ENCODE peak calls at places on chromosomes 5 and 9, in ten cellular contexts. One of them, this sample, is unnamed.

GRCh38 chr5:38994329-38994927 is 79.8 kb downstream of the RICTOR start:
- DNase-seq in HCT116: peak
- DNase-seq in suprapubic skin: no peak
- DNase-seq in spleen: no peak
- DNase-seq in HepG2: peak
- DNase-seq in GM12891: no peak
- DNase-seq in upper lobe of left lung: no peak
- DNase-seq in esophagus muscularis mucosa: no peak
- DNase-seq in SK-N-SH: peak
- DNase-seq in K562: peak
- DNase-seq in this sample: peak

GRCh38 chr9:131469951-131470350 is 32.8 kb upstream of the POMT1 start:
- DNase-seq in HCT116: no peak
- DNase-seq in suprapubic skin: no peak
- DNase-seq in spleen: peak
- DNase-seq in HepG2: no peak
- DNase-seq in GM12891: no peak
- DNase-seq in upper lobe of left lung: no peak
- DNase-seq in esophagus muscularis mucosa: no peak
- DNase-seq in SK-N-SH: no peak
- DNase-seq in K562: no peak
- DNase-seq in this sample: no peak

GRCh38 chr5:51033215-51033614 is 350.0 kb upstream of the ISL1 start:
- DNase-seq in HCT116: no peak
- DNase-seq in suprapubic skin: no peak
- DNase-seq in spleen: no peak
- DNase-seq in HepG2: no peak
- DNase-seq in GM12891: no peak
- DNase-seq in upper lobe of left lung: peak
- DNase-seq in esophagus muscularis mucosa: no peak
- DNase-seq in SK-N-SH: no peak
- DNase-seq in K562: peak
- DNase-seq in this sample: no peak

GRCh38 chr5:37435261-37435660 is 56.1 kb downstream of the WDR70 start:
- DNase-seq in HCT116: no peak
- DNase-seq in suprapubic skin: no peak
- DNase-seq in spleen: no peak
- DNase-seq in HepG2: peak
- DNase-seq in GM12891: no peak
- DNase-seq in upper lobe of left lung: no peak
- DNase-seq in esophagus muscularis mucosa: no peak
- DNase-seq in SK-N-SH: no peak
- DNase-seq in K562: no peak
- DNase-seq in this sample: no peak

GRCh38 chr5:81486711-81487110 is 92.8 kb upstream of the ACOT12 start:
- DNase-seq in HCT116: no peak
- DNase-seq in suprapubic skin: no peak
- DNase-seq in spleen: no peak
- DNase-seq in HepG2: no peak
- DNase-seq in GM12891: no peak
- DNase-seq in upper lobe of left lung: no peak
- DNase-seq in esophagus muscularis mucosa: no peak
- DNase-seq in SK-N-SH: peak
- DNase-seq in K562: peak
- DNase-seq in this sample: no peak

GRCh38 chr9:137694962-137695875 is 76.4 kb downstream of the EHMT1 start:
- DNase-seq in HCT116: no peak
- DNase-seq in suprapubic skin: no peak
- DNase-seq in spleen: no peak
- DNase-seq in HepG2: peak
- DNase-seq in GM12891: peak
- DNase-seq in upper lobe of left lung: peak
- DNase-seq in esophagus muscularis mucosa: no peak
- DNase-seq in SK-N-SH: peak
- DNase-seq in K562: peak
- DNase-seq in this sample: no peak

GRCh38 chr5:132941331-132941730 is 22.1 kb downstream of the AFF4 start:
- DNase-seq in HCT116: no peak
- DNase-seq in suprapubic skin: no peak
- DNase-seq in spleen: no peak
- DNase-seq in HepG2: no peak
- DNase-seq in GM12891: no peak
- DNase-seq in upper lobe of left lung: no peak
- DNase-seq in esophagus muscularis mucosa: no peak
- DNase-seq in SK-N-SH: no peak
- DNase-seq in K562: no peak
- DNase-seq in this sample: no peak

GRCh38 chr9:91187311-91187964 is 174.3 kb downstream of the AUH start:
- DNase-seq in HCT116: no peak
- DNase-seq in suprapubic skin: no peak
- DNase-seq in spleen: no peak
- DNase-seq in HepG2: no peak
- DNase-seq in GM12891: no peak
- DNase-seq in upper lobe of left lung: no peak
- DNase-seq in esophagus muscularis mucosa: no peak
- DNase-seq in SK-N-SH: no peak
- DNase-seq in K562: no peak
- DNase-seq in this sample: no peak

GRCh38 chr9:29129763-29130162 is 1556.5 kb upstream of the C9orf72 start:
- DNase-seq in HCT116: no peak
- DNase-seq in suprapubic skin: no peak
- DNase-seq in spleen: no peak
- DNase-seq in HepG2: no peak
- DNase-seq in GM12891: no peak
- DNase-seq in upper lobe of left lung: no peak
- DNase-seq in esophagus muscularis mucosa: no peak
- DNase-seq in SK-N-SH: no peak
- DNase-seq in K562: no peak
- DNase-seq in this sample: no peak

GRCh38 chr9:80664327-80665210 is 1024.8 kb downstream of the TLE1 start:
- DNase-seq in HCT116: no peak
- DNase-seq in suprapubic skin: no peak
- DNase-seq in spleen: no peak
- DNase-seq in HepG2: no peak
- DNase-seq in GM12891: no peak
- DNase-seq in upper lobe of left lung: no peak
- DNase-seq in esophagus muscularis mucosa: no peak
- DNase-seq in SK-N-SH: peak
- DNase-seq in K562: no peak
- DNase-seq in this sample: peak

GRCh38 chr5:38316544-38317224 is 58.3 kb downstream of the EGFLAM start:
- DNase-seq in HCT116: no peak
- DNase-seq in suprapubic skin: no peak
- DNase-seq in spleen: no peak
- DNase-seq in HepG2: no peak
- DNase-seq in GM12891: no peak
- DNase-seq in upper lobe of left lung: no peak
- DNase-seq in esophagus muscularis mucosa: peak
- DNase-seq in SK-N-SH: peak
- DNase-seq in K562: no peak
- DNase-seq in this sample: no peak

GRCh38 chr9:72809586-72809985 is 143.3 kb downstream of the ALDH1A1 start:
- DNase-seq in HCT116: no peak
- DNase-seq in suprapubic skin: no peak
- DNase-seq in spleen: no peak
- DNase-seq in HepG2: no peak
- DNase-seq in GM12891: no peak
- DNase-seq in upper lobe of left lung: no peak
- DNase-seq in esophagus muscularis mucosa: no peak
- DNase-seq in SK-N-SH: no peak
- DNase-seq in K562: no peak
- DNase-seq in this sample: no peak

GRCh38 chr5:111453290-111453689 is 59.0 kb downstream of the STARD4 start:
- DNase-seq in HCT116: no peak
- DNase-seq in suprapubic skin: no peak
- DNase-seq in spleen: no peak
- DNase-seq in HepG2: no peak
- DNase-seq in GM12891: no peak
- DNase-seq in upper lobe of left lung: no peak
- DNase-seq in esophagus muscularis mucosa: no peak
- DNase-seq in SK-N-SH: no peak
- DNase-seq in K562: no peak
- DNase-seq in this sample: no peak

GRCh38 chr5:111453747-111454146 is 58.6 kb downstream of the STARD4 start:
- DNase-seq in HCT116: no peak
- DNase-seq in suprapubic skin: no peak
- DNase-seq in spleen: no peak
- DNase-seq in HepG2: no peak
- DNase-seq in GM12891: no peak
- DNase-seq in upper lobe of left lung: no peak
- DNase-seq in esophagus muscularis mucosa: no peak
- DNase-seq in SK-N-SH: peak
- DNase-seq in K562: no peak
- DNase-seq in this sample: no peak

GRCh38 chr5:111454198-111454606 is 58.1 kb downstream of the STARD4 start:
- DNase-seq in HCT116: no peak
- DNase-seq in suprapubic skin: no peak
- DNase-seq in spleen: no peak
- DNase-seq in HepG2: no peak
- DNase-seq in GM12891: no peak
- DNase-seq in upper lobe of left lung: no peak
- DNase-seq in esophagus muscularis mucosa: no peak
- DNase-seq in SK-N-SH: peak
- DNase-seq in K562: no peak
- DNase-seq in this sample: no peak
- TF ChIP-seq POLR2AphosphoS5 in HCT116: no peak
- TF ChIP-seq POLR2AphosphoS5 in suprapubic skin: no peak
- TF ChIP-seq POLR2AphosphoS5 in spleen: no peak
- TF ChIP-seq POLR2AphosphoS5 in HepG2: no peak
- TF ChIP-seq POLR2AphosphoS5 in GM12891: no peak
- TF ChIP-seq POLR2AphosphoS5 in upper lobe of left lung: no peak
- TF ChIP-seq POLR2AphosphoS5 in esophagus muscularis mucosa: no peak
- TF ChIP-seq POLR2AphosphoS5 in SK-N-SH: peak
- TF ChIP-seq POLR2AphosphoS5 in K562: no peak
- TF ChIP-seq POLR2AphosphoS5 in this sample: no peak

GRCh38 chr5:116479776-116480675 is 94.6 kb downstream of the SEMA6A start:
- DNase-seq in HCT116: no peak
- DNase-seq in suprapubic skin: no peak
- DNase-seq in spleen: no peak
- DNase-seq in HepG2: no peak
- DNase-seq in GM12891: no peak
- DNase-seq in upper lobe of left lung: no peak
- DNase-seq in esophagus muscularis mucosa: peak
- DNase-seq in SK-N-SH: no peak
- DNase-seq in K562: no peak
- DNase-seq in this sample: no peak

GRCh38 chr5:116478461-116478860 is 96.2 kb downstream of the SEMA6A start:
- DNase-seq in HCT116: no peak
- DNase-seq in suprapubic skin: no peak
- DNase-seq in spleen: no peak
- DNase-seq in HepG2: no peak
- DNase-seq in GM12891: no peak
- DNase-seq in upper lobe of left lung: no peak
- DNase-seq in esophagus muscularis mucosa: no peak
- DNase-seq in SK-N-SH: no peak
- DNase-seq in K562: no peak
- DNase-seq in this sample: no peak

GRCh38 chr5:116473706-116474105 is 100.9 kb downstream of the SEMA6A start:
- DNase-seq in HCT116: no peak
- DNase-seq in suprapubic skin: no peak
- DNase-seq in spleen: no peak
- DNase-seq in HepG2: no peak
- DNase-seq in GM12891: no peak
- DNase-seq in upper lobe of left lung: no peak
- DNase-seq in esophagus muscularis mucosa: no peak
- DNase-seq in SK-N-SH: no peak
- DNase-seq in K562: no peak
- DNase-seq in this sample: no peak

GRCh38 chr5:116475232-116475828 is 99.3 kb downstream of the SEMA6A start:
- DNase-seq in HCT116: no peak
- DNase-seq in suprapubic skin: no peak
- DNase-seq in spleen: no peak
- DNase-seq in HepG2: no peak
- DNase-seq in GM12891: no peak
- DNase-seq in upper lobe of left lung: no peak
- DNase-seq in esophagus muscularis mucosa: no peak
- DNase-seq in SK-N-SH: no peak
- DNase-seq in K562: no peak
- DNase-seq in this sample: no peak

DNA sequence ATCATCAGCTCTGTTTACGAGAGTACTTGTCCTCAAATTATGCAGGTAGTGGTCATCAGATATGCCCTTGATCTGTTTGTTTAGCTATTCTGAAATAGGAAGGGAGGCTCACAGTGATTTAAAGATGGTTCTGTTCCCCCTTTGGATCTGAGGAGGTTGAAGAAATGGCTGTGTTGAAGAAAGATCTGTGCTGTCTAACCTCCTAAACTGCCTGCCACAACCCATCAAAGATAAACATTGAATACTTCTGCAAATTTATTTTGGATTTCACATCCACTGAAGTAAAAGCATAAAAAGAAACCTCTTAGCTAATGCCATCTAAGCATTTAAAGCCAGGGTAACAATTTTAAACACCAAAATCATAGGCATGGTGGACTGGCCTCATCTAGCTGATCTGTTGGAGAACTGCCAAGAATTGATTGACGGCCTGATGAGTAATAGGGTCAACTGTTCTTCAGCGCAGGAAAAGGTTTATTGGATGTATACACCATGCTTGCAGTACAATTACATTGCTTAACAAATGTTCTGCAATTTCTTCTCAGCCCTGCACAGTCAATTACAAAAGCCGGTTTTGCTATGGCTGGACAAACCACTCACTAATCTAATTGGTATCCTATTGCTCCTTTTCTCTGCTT is 97.6 kb downstream of the SEMA6A start:
- DNase-seq in HCT116: no peak
- DNase-seq in suprapubic skin: no peak
- DNase-seq in spleen: no peak
- DNase-seq in HepG2: no peak
- DNase-seq in GM12891: no peak
- DNase-seq in upper lobe of left lung: no peak
- DNase-seq in esophagus muscularis mucosa: no peak
- DNase-seq in SK-N-SH: no peak
- DNase-seq in K562: no peak
- DNase-seq in this sample: no peak
- TF ChIP-seq POLR2AphosphoS5 in HCT116: no peak
- TF ChIP-seq POLR2AphosphoS5 in suprapubic skin: no peak
- TF ChIP-seq POLR2AphosphoS5 in spleen: no peak
- TF ChIP-seq POLR2AphosphoS5 in HepG2: no peak
- TF ChIP-seq POLR2AphosphoS5 in GM12891: no peak
- TF ChIP-seq POLR2AphosphoS5 in upper lobe of left lung: no peak
- TF ChIP-seq POLR2AphosphoS5 in esophagus muscularis mucosa: no peak
- TF ChIP-seq POLR2AphosphoS5 in SK-N-SH: no peak
- TF ChIP-seq POLR2AphosphoS5 in K562: no peak
- TF ChIP-seq POLR2AphosphoS5 in this sample: no peak

GRCh38 chr5:151153300-151153699 is 4.3 kb downstream of the ANXA6 start:
- DNase-seq in HCT116: no peak
- DNase-seq in suprapubic skin: no peak
- DNase-seq in spleen: no peak
- DNase-seq in HepG2: no peak
- DNase-seq in GM12891: no peak
- DNase-seq in upper lobe of left lung: no peak
- DNase-seq in esophagus muscularis mucosa: no peak
- DNase-seq in SK-N-SH: no peak
- DNase-seq in K562: no peak
- DNase-seq in this sample: no peak
- TF ChIP-seq POLR2AphosphoS5 in HCT116: no peak
- TF ChIP-seq POLR2AphosphoS5 in suprapubic skin: no peak
- TF ChIP-seq POLR2AphosphoS5 in spleen: no peak
- TF ChIP-seq POLR2AphosphoS5 in HepG2: no peak
- TF ChIP-seq POLR2AphosphoS5 in GM12891: no peak
- TF ChIP-seq POLR2AphosphoS5 in upper lobe of left lung: no peak
- TF ChIP-seq POLR2AphosphoS5 in esophagus muscularis mucosa: no peak
- TF ChIP-seq POLR2AphosphoS5 in SK-N-SH: no peak
- TF ChIP-seq POLR2AphosphoS5 in K562: no peak
- TF ChIP-seq POLR2AphosphoS5 in this sample: no peak

GRCh38 chr5:117435203-117435602 is 860.6 kb upstream of the SEMA6A start:
- DNase-seq in HCT116: no peak
- DNase-seq in suprapubic skin: no peak
- DNase-seq in spleen: no peak
- DNase-seq in HepG2: no peak
- DNase-seq in GM12891: no peak
- DNase-seq in upper lobe of left lung: no peak
- DNase-seq in esophagus muscularis mucosa: no peak
- DNase-seq in SK-N-SH: no peak
- DNase-seq in K562: no peak
- DNase-seq in this sample: no peak
- TF ChIP-seq POLR2AphosphoS5 in HCT116: no peak
- TF ChIP-seq POLR2AphosphoS5 in suprapubic skin: no peak
- TF ChIP-seq POLR2AphosphoS5 in spleen: no peak
- TF ChIP-seq POLR2AphosphoS5 in HepG2: no peak
- TF ChIP-seq POLR2AphosphoS5 in GM12891: no peak
- TF ChIP-seq POLR2AphosphoS5 in upper lobe of left lung: no peak
- TF ChIP-seq POLR2AphosphoS5 in esophagus muscularis mucosa: no peak
- TF ChIP-seq POLR2AphosphoS5 in SK-N-SH: no peak
- TF ChIP-seq POLR2AphosphoS5 in K562: no peak
- TF ChIP-seq POLR2AphosphoS5 in this sample: no peak